ENCODE peak calls at places on chromosomes 5 and 9, in four cellular contexts. One of them, this sample, is unnamed.

GRCh38 chr9:4086119-4087088 is 213.5 kb downstream of the GLIS3 start:
- DNase-seq in uterus: no peak
- DNase-seq in endothelial cell: no peak
- DNase-seq in ureter: no peak
- DNase-seq in this sample: no peak

GRCh38 chr9:18393340-18394130 is 80.4 kb upstream of the ADAMTSL1 start:
- DNase-seq in uterus: peak; percentile 45
- DNase-seq in ureter: peak; percentile 45
- DNase-seq in endothelial cell: no peak
- DNase-seq in this sample: peak; percentile 92

GRCh38 chr9:37079370-37080164 is 40.8 kb upstream of the ZCCHC7 start:
- DNase-seq in ureter: peak; percentile 93
- DNase-seq in endothelial cell: peak; percentile 79
- DNase-seq in uterus: peak; percentile 88
- DNase-seq in this sample: peak; percentile 91

GRCh38 chr5:111299831-111300432 is 75.7 kb downstream of the CAMK4 start:
- DNase-seq in uterus: no peak
- DNase-seq in ureter: no peak
- DNase-seq in endothelial cell: no peak
- DNase-seq in this sample: no peak

GRCh38 chr5:146025108-146025507 is 80.3 kb downstream of the PLAC8L1 start:
- DNase-seq in ureter: no peak
- DNase-seq in uterus: no peak
- DNase-seq in endothelial cell: no peak
- DNase-seq in this sample: no peak

GRCh38 chr9:86481466-86481865 is 127.3 kb upstream of the TUT7 start:
- DNase-seq in endothelial cell: no peak
- DNase-seq in ureter: no peak
- DNase-seq in uterus: no peak
- DNase-seq in this sample: no peak

GRCh38 chr9:88425538-88425950 is 37.3 kb downstream of the SPIN1 start:
- DNase-seq in uterus: peak; percentile 52
- DNase-seq in endothelial cell: no peak
- DNase-seq in ureter: no peak
- DNase-seq in this sample: no peak

GRCh38 chr5:139181835-139182452 is 16.2 kb downstream of the SIL1 start:
- DNase-seq in ureter: no peak
- DNase-seq in endothelial cell: no peak
- DNase-seq in uterus: no peak
- DNase-seq in this sample: no peak

GRCh38 chr5:128062172-128062746 is 21.3 kb upstream of the SLC12A2 start:
- DNase-seq in ureter: no peak
- DNase-seq in endothelial cell: no peak
- DNase-seq in uterus: no peak
- DNase-seq in this sample: no peak

GRCh38 chr5:143143973-143144372 is 259.5 kb downstream of the NR3C1 start:
- DNase-seq in ureter: no peak
- DNase-seq in endothelial cell: no peak
- DNase-seq in uterus: no peak
- DNase-seq in this sample: no peak

GRCh38 chr5:179244051-179244450 is 101.2 kb downstream of the ADAMTS2 start:
- DNase-seq in endothelial cell: no peak
- DNase-seq in ureter: no peak
- DNase-seq in uterus: no peak
- DNase-seq in this sample: no peak

GRCh38 chr9:122058707-122059106 is 34.4 kb downstream of the TTLL11 start:
- DNase-seq in ureter: no peak
- DNase-seq in uterus: no peak
- DNase-seq in endothelial cell: no peak
- DNase-seq in this sample: no peak

GRCh38 chr5:37776826-37777225 is 63.0 kb downstream of the GDNF start:
- DNase-seq in ureter: no peak
- DNase-seq in endothelial cell: no peak
- DNase-seq in uterus: no peak
- DNase-seq in this sample: no peak

GRCh38 chr5:79521156-79521555 is 7.2 kb upstream of the HOMER1 start:
- DNase-seq in endothelial cell: no peak
- DNase-seq in ureter: no peak
- DNase-seq in uterus: no peak
- DNase-seq in this sample: no peak

GRCh38 chr5:114361724-114362196 is at the start of gene KCNN2:
- DNase-seq in uterus: peak; percentile 50
- DNase-seq in ureter: peak; percentile 84
- DNase-seq in endothelial cell: peak; percentile 86
- DNase-seq in this sample: peak; percentile 88

GRCh38 chr5:172505403-172505759 is 51.1 kb upstream of the SH3PXD2B start:
- DNase-seq in ureter: peak; percentile 25
- DNase-seq in uterus: peak; percentile 7
- DNase-seq in endothelial cell: peak; percentile 0
- DNase-seq in this sample: peak; percentile 2

GRCh38 chr9:32220750-32221149 is 163.7 kb upstream of the ACO1 start:
- DNase-seq in uterus: no peak
- DNase-seq in endothelial cell: no peak
- DNase-seq in ureter: no peak
- DNase-seq in this sample: no peak

GRCh38 chr5:157280511-157280910 is 14.6 kb downstream of the CYFIP2 start:
- DNase-seq in endothelial cell: no peak
- DNase-seq in uterus: no peak
- DNase-seq in ureter: no peak
- DNase-seq in this sample: no peak

GRCh38 chr9:13396418-13396817 is 116.9 kb upstream of the MPDZ start:
- DNase-seq in endothelial cell: no peak
- DNase-seq in uterus: no peak
- DNase-seq in ureter: no peak
- DNase-seq in this sample: no peak

GRCh38 chr5:72630721-72631120 is 123.5 kb upstream of the ZNF366 start:
- DNase-seq in endothelial cell: no peak
- DNase-seq in uterus: no peak
- DNase-seq in ureter: no peak
- DNase-seq in this sample: no peak

GRCh38 chr9:90901933-90902332 is 100.3 kb downstream of the SYK start:
- DNase-seq in ureter: no peak
- DNase-seq in uterus: no peak
- DNase-seq in endothelial cell: no peak
- DNase-seq in this sample: no peak

GRCh38 chr5:116494784-116495480 is 79.7 kb downstream of the SEMA6A start:
- DNase-seq in uterus: no peak
- DNase-seq in ureter: no peak
- DNase-seq in endothelial cell: no peak
- DNase-seq in this sample: no peak

GRCh38 chr9:72465602-72466001 is 55.8 kb upstream of the TMC1 start:
- DNase-seq in endothelial cell: no peak
- DNase-seq in uterus: no peak
- DNase-seq in ureter: no peak
- DNase-seq in this sample: no peak

GRCh38 chr5:175902013-175902412 is 30.6 kb downstream of the CPLX2 start:
- DNase-seq in ureter: no peak
- DNase-seq in uterus: no peak
- DNase-seq in endothelial cell: no peak
- DNase-seq in this sample: no peak

GRCh38 chr5:68548959-68549676 is 333.6 kb downstream of the PIK3R1 start:
- DNase-seq in endothelial cell: no peak
- DNase-seq in uterus: peak; percentile 66
- DNase-seq in ureter: no peak
- DNase-seq in this sample: no peak

GRCh38 chr9:96241391-96241809 is 60.6 kb downstream of the HSD17B3 start:
- DNase-seq in ureter: no peak
- DNase-seq in uterus: no peak
- DNase-seq in endothelial cell: no peak
- DNase-seq in this sample: peak; percentile 45

GRCh38 chr5:62354028-62354874 is 48.2 kb downstream of the KIF2A start:
- DNase-seq in uterus: no peak
- DNase-seq in ureter: no peak
- DNase-seq in endothelial cell: no peak
- DNase-seq in this sample: peak; percentile 57

GRCh38 chr9:27352457-27353188 is 55.7 kb upstream of the EQTN start:
- DNase-seq in uterus: no peak
- DNase-seq in ureter: no peak
- DNase-seq in endothelial cell: no peak
- DNase-seq in this sample: no peak

GRCh38 chr5:95162231-95162992 is 122.5 kb downstream of the MCTP1 start:
- DNase-seq in ureter: no peak
- DNase-seq in uterus: no peak
- DNase-seq in endothelial cell: no peak
- DNase-seq in this sample: no peak

GRCh38 chr9:109857337-109857736 is 77.3 kb downstream of the PALM2AKAP2 start:
- DNase-seq in uterus: no peak
- DNase-seq in endothelial cell: no peak
- DNase-seq in ureter: no peak
- DNase-seq in this sample: no peak

GRCh38 chr5:140342287-140342686 is 4.1 kb downstream of the HBEGF start:
- DNase-seq in uterus: no peak
- DNase-seq in ureter: no peak
- DNase-seq in endothelial cell: no peak
- DNase-seq in this sample: no peak

GRCh38 chr5:146565764-146566163 is 49.8 kb upstream of the GPR151 start:
- DNase-seq in endothelial cell: peak; percentile 54
- DNase-seq in ureter: peak; percentile 45
- DNase-seq in uterus: peak; percentile 16
- DNase-seq in this sample: no peak

GRCh38 chr9:34375901-34376595 is 650 bp downstream of the MYORG start:
- DNase-seq in uterus: peak; percentile 57
- DNase-seq in ureter: peak; percentile 66
- DNase-seq in endothelial cell: peak; percentile 54
- DNase-seq in this sample: no peak